ENCODE peak calls at places on chromosome 22, in five cellular contexts. A is adipocyte, F is heart right ventricle, X is KBM-7, W is transverse colon. P is an unnamed sample.

GRCh38 chr22:27973851-27974250 is 54.8 kb upstream of the PITPNB start:
- DNase-seq in A (no peak), F (no peak), X (no peak), W (no peak), P (no peak)

GRCh38 chr22:35430897-35431322 is 31.0 kb downstream of the MCM5 start:
- DNase-seq in A (peak; percentile 95), F (peak; percentile 90), X (peak; percentile 78), W (peak; percentile 93), P (peak; percentile 94)

GRCh38 chr22:42970029-42970428 is 44.9 kb downstream of the PACSIN2 start:
- DNase-seq in A (no peak), F (no peak), X (no peak), W (no peak), P (no peak)

GRCh38 chr22:38124236-38124974 is 13.9 kb upstream of the BAIAP2L2 start:
- DNase-seq in A (no peak), F (no peak), X (no peak), W (no peak), P (no peak)

GRCh38 chr22:31891366-31892079 is 52.8 kb upstream of the YWHAH start:
- DNase-seq in A (no peak), F (no peak), X (peak; percentile 24), W (no peak), P (no peak)

GRCh38 chr22:29030016-29030617 is 31.5 kb downstream of the C22orf31 start:
- DNase-seq in A (peak; percentile 26), F (no peak), X (no peak), W (no peak), P (no peak)

GRCh38 chr22:23532756-23533155 is 47.3 kb downstream of the IGLL1 start:
- DNase-seq in A (no peak), F (no peak), X (no peak), W (no peak), P (no peak)

GRCh38 chr22:35124674-35125219 is 58.8 kb downstream of the ISX start:
- DNase-seq in A (no peak), F (no peak), X (no peak), W (no peak), P (no peak)

GRCh38 chr22:35053060-35053835 is 12.7 kb upstream of the ISX start:
- DNase-seq in A (no peak), F (no peak), X (no peak), W (no peak), P (no peak)

GRCh38 chr22:48720662-48721393 is 1106.8 kb downstream of the BRD1 start:
- DNase-seq in A (no peak), F (no peak), X (no peak), W (no peak), P (no peak)

GRCh38 chr22:39185601-39186012 is 33.1 kb upstream of the CBX7 start:
- DNase-seq in A (no peak), F (peak; percentile 80), X (no peak), W (no peak), P (no peak)

GRCh38 chr22:50309601-50309991 is 2.1 kb upstream of the PLXNB2 start:
- DNase-seq in A (no peak), F (no peak), X (no peak), W (no peak), P (no peak)

GRCh38 chr22:49289822-49290221 is 537.9 kb downstream of the BRD1 start:
- DNase-seq in A (no peak), F (no peak), X (no peak), W (no peak), P (no peak)

GRCh38 chr22:50436841-50437341 is 37.9 kb downstream of the SBF1 start:
- DNase-seq in A (no peak), F (no peak), X (no peak), W (no peak), P (no peak)

GRCh38 chr22:44200451-44200850 is 19.7 kb downstream of the PARVG start:
- DNase-seq in A (no peak), F (no peak), X (no peak), W (no peak), P (no peak)

GRCh38 chr22:28181332-28181731 is 262.3 kb upstream of the PITPNB start:
- DNase-seq in A (peak; percentile 57), F (no peak), X (no peak), W (no peak), P (no peak)

GRCh38 chr22:40383905-40384304 is 13.5 kb downstream of the SGSM3 start:
- DNase-seq in A (peak; percentile 18), F (no peak), X (no peak), W (no peak), P (no peak)

GRCh38 chr22:50302564-50302963 is 4.9 kb downstream of the PLXNB2 start:
- DNase-seq in A (peak; percentile 16), F (peak; percentile 49), X (no peak), W (no peak), P (no peak)

GRCh38 chr22:47209547-47210023 is 447.1 kb downstream of the TBC1D22A start:
- DNase-seq in A (no peak), F (no peak), X (no peak), W (no peak), P (no peak)

GRCh38 chr22:19630614-19631013 is 83.7 kb upstream of the SEPTIN5 start:
- DNase-seq in A (no peak), F (no peak), X (no peak), W (no peak), P (no peak)

GRCh38 chr22:19874307-19875060 is 19.8 kb upstream of the GNB1L start:
- DNase-seq in A (no peak), F (peak; percentile 30), X (no peak), W (no peak), P (no peak)

GRCh38 chr22:19522190-19522880 is 1.9 kb downstream of the CLDN5 start:
- DNase-seq in A (no peak), F (peak; percentile 71), X (no peak), W (no peak), P (no peak)